ENCODE peak calls at places on chromosomes 5 and 9, in eight cellular contexts. S is naive B cell; T is AG08396; V is dorsolateral prefrontal cortex; L is cardiac fibroblast; O is stimulated activated CD4-positive, alpha-beta T cell treated with anti-CD3 and anti-CD28 coated beads, Interleukin-1b, Interleukin-23, amount 100 ng/mL, for 24 hours; Z is hippocampal formation; G is foreskin melanocyte. P is an unnamed sample.

GRCh38 chr9:5629312-5630037 is 568 bp downstream of the RIC1 start:
- DNase-seq in S (no peak), T (peak; percentile 39), V (no peak), L (peak; percentile 56), O (peak; percentile 16), Z (peak; percentile 12), G (peak; percentile 59), P (no peak)

GRCh38 chr9:130919559-130920145 is 19.4 kb downstream of the FIBCD1 start:
- DNase-seq in S (no peak), T (no peak), V (no peak), L (no peak), O (no peak), Z (no peak), G (no peak), P (no peak)

GRCh38 chr5:85549836-85550599 is 1067.7 kb upstream of the COX7C start:
- DNase-seq in S (no peak), T (no peak), V (no peak), L (no peak), O (no peak), Z (no peak), G (no peak), P (no peak)

GRCh38 chr5:178357127-178357526 is 124.5 kb upstream of the PHYKPL start:
- DNase-seq in S (no peak), T (no peak), V (peak; percentile 56), L (no peak), O (no peak), Z (no peak), G (no peak), P (peak; percentile 11)

GRCh38 chr5:16812911-16813310 is 123.2 kb downstream of the MYO10 start:
- DNase-seq in S (no peak), T (no peak), V (no peak), L (peak; percentile 86), O (no peak), Z (no peak), G (no peak), P (no peak)

GRCh38 chr5:33105521-33105941 is 335.2 kb upstream of the TARS1 start:
- DNase-seq in S (no peak), T (peak; percentile 33), V (no peak), L (peak; percentile 66), O (no peak), Z (no peak), G (no peak), P (no peak)

GRCh38 chr9:122265265-122265900 is 701 bp downstream of the MRRF start:
- DNase-seq in S (peak; percentile 64), T (no peak), V (no peak), L (peak; percentile 36), O (no peak), Z (no peak), G (peak; percentile 24), P (no peak)

GRCh38 chr9:72856985-72857631 is 95.7 kb downstream of the ALDH1A1 start:
- DNase-seq in S (peak; percentile 12), T (peak; percentile 63), V (no peak), L (peak; percentile 86), O (no peak), Z (peak; percentile 56), G (peak; percentile 55), P (peak; percentile 41)

GRCh38 chr5:180799902-180800801 is 2.5 kb downstream of the MGAT1 start:
- DNase-seq in S (no peak), T (peak; percentile 79), V (no peak), L (peak; percentile 82), O (no peak), Z (no peak), G (no peak), P (no peak)

GRCh38 chr5:142906863-142907671 is 136.9 kb downstream of the ARHGAP26 start:
- DNase-seq in S (no peak), T (peak; percentile 35), V (no peak), L (peak; percentile 79), O (no peak), Z (no peak), G (no peak), P (no peak)

GRCh38 chr5:3584724-3585531 is 10.7 kb upstream of the IRX1 start:
- DNase-seq in S (no peak), T (no peak), V (no peak), L (no peak), O (no peak), Z (no peak), G (no peak), P (no peak)

GRCh38 chr5:74179183-74179582 is 461.3 kb downstream of the ENC1 start:
- DNase-seq in S (no peak), T (peak; percentile 61), V (no peak), L (peak; percentile 70), O (no peak), Z (no peak), G (no peak), P (no peak)

GRCh38 chr5:68304421-68305052 is 89.0 kb downstream of the PIK3R1 start:
- DNase-seq in S (no peak), T (no peak), V (no peak), L (no peak), O (no peak), Z (no peak), G (no peak), P (no peak)

GRCh38 chr9:121160025-121160424 is 41.6 kb downstream of the RAB14 start:
- DNase-seq in S (peak; percentile 50), T (no peak), V (no peak), L (no peak), O (no peak), Z (no peak), G (no peak), P (no peak)

GRCh38 chr5:109141499-109142200 is 268.1 kb downstream of the PJA2 start:
- DNase-seq in S (no peak), T (no peak), V (no peak), L (peak; percentile 32), O (no peak), Z (no peak), G (no peak), P (no peak)

GRCh38 chr9:95509851-95510529 is 6.8 kb downstream of the PTCH1 start:
- DNase-seq in S (no peak), T (no peak), V (no peak), L (peak; percentile 23), O (no peak), Z (no peak), G (no peak), P (no peak)

GRCh38 chr9:84278131-84278530 is 62.4 kb downstream of the SLC28A3 start:
- DNase-seq in S (no peak), T (no peak), V (no peak), L (peak; percentile 36), O (no peak), Z (no peak), G (no peak), P (no peak)

GRCh38 chr9:35010351-35010958 is 20.9 kb downstream of the DNAJB5 start:
- DNase-seq in S (no peak), T (no peak), V (no peak), L (no peak), O (no peak), Z (no peak), G (no peak), P (no peak)

P was measured in iPS DF 6.9.